ENCODE peak calls at places on chromosomes 3 and 15, in nine cellular contexts. Z is EL; N is hippocampal formation; S is GM12891; A is uterus; D is iPS-NIHi11; X is head of caudate nucleus; G is thyroid gland; I is CD8-positive, alpha-beta T cell. C is an unnamed sample.
A peak's percentile ranks its signal among the peaks of the same experiment; 100 is the strongest.

GRCh38 chr15:62912808-62913207 is 129.7 kb upstream of the TPM1 start:
- DNase-seq in Z (no peak), N (no peak), S (no peak), A (no peak), D (peak; percentile 44), X (no peak), G (no peak), I (no peak), C (peak; percentile 70)

GRCh38 chr15:34337557-34338306 is at the start of gene SLC12A6:
- DNase-seq in Z (peak; percentile 97), N (peak; percentile 92), S (peak; percentile 73), A (peak; percentile 90), D (peak; percentile 93), X (peak; percentile 93), G (peak; percentile 91), I (peak; percentile 81), C (peak; percentile 90)

GRCh38 chr3:169152319-169152718 is 511.2 kb downstream of the MECOM start:
- DNase-seq in Z (no peak), N (no peak), S (no peak), A (no peak), D (no peak), X (no peak), G (no peak), I (no peak), C (no peak)

GRCh38 chr3:132232231-132232792 is 84.9 kb upstream of the ACP3 start:
- DNase-seq in Z (no peak), N (no peak), S (no peak), A (no peak), D (no peak), X (no peak), G (no peak), I (no peak), C (peak; percentile 23)

GRCh38 chr15:52480990-52481389 is 47.7 kb downstream of the MYO5A start:
- DNase-seq in Z (no peak), N (no peak), S (no peak), A (no peak), D (no peak), X (no peak), G (no peak), I (no peak), C (peak; percentile 69)

GRCh38 chr15:82680200-82681102 is 29.2 kb downstream of the AP3B2 start:
- DNase-seq in Z (no peak), N (no peak), S (peak; percentile 62), A (no peak), D (peak; percentile 97), X (no peak), G (peak; percentile 84), I (peak; percentile 65), C (no peak)

GRCh38 chr15:77631790-77632551 is 741 bp downstream of the LINGO1 start:
- DNase-seq in Z (no peak), N (no peak), S (no peak), A (no peak), D (peak; percentile 62), X (no peak), G (no peak), I (no peak), C (no peak)

GRCh38 chr3:141840737-141841544 is 35.5 kb upstream of the ATP1B3 start:
- DNase-seq in Z (peak; percentile 8), N (no peak), S (no peak), A (no peak), D (no peak), X (no peak), G (no peak), I (no peak), C (peak; percentile 56)

GRCh38 chr3:19147905-19148767 is at the start of gene KCNH8:
- DNase-seq in Z (no peak), N (peak; percentile 88), S (no peak), A (peak; percentile 14), D (peak; percentile 61), X (peak; percentile 72), G (peak; percentile 30), I (no peak), C (no peak)

GRCh38 chr3:31908391-31909097 is 72.5 kb downstream of the OSBPL10 start:
- DNase-seq in Z (no peak), N (no peak), S (no peak), A (no peak), D (no peak), X (no peak), G (no peak), I (no peak), C (no peak)